ENCODE peak calls at places on chromosomes 2 and 18, in seven cellular contexts. A is neuronal stem cell, C is IMR-90, K is mesendoderm, G is H9, U is H1, M is trophoblast cell. I is an unnamed sample.
A peak's percentile ranks its signal among the peaks of the same experiment; 100 is the strongest.

GRCh38 chr2:1653137-1653789 is 91.1 kb downstream of the PXDN start:
- DNase-seq in A (no peak), C (peak; percentile 98), K (no peak), G (peak; percentile 12), U (no peak), M (peak; percentile 43), I (peak; percentile 36)

GRCh38 chr2:86029873-86030272 is 75.8 kb downstream of the POLR1A start:
- DNase-seq in A (no peak), C (no peak), K (no peak), G (no peak), U (no peak), M (no peak), I (no peak)

GRCh38 chr2:238666543-238666942 is 181.3 kb upstream of the TWIST2 start:
- DNase-seq in A (no peak), C (no peak), K (no peak), G (no peak), U (no peak), M (peak; percentile 34), I (no peak)

GRCh38 chr2:86138736-86139625 is 32.9 kb downstream of the PTCD3 start:
- DNase-seq in A (no peak), C (no peak), K (no peak), G (no peak), U (no peak), M (no peak), I (no peak)

GRCh38 chr2:217289909-217290283 is 430.0 kb upstream of the TNP1 start:
- DNase-seq in A (peak; percentile 32), C (peak; percentile 69), K (peak; percentile 70), G (no peak), U (no peak), M (peak; percentile 18), I (peak; percentile 64)

GRCh38 chr18:2657043-2657512 is 1.6 kb downstream of the SMCHD1 start:
- DNase-seq in A (no peak), C (no peak), K (no peak), G (no peak), U (no peak), M (no peak), I (no peak)

GRCh38 chr2:102915128-102915527 is 153.3 kb downstream of the TMEM182 start:
- DNase-seq in A (no peak), C (peak; percentile 45), K (peak; percentile 24), G (no peak), U (no peak), M (peak; percentile 83), I (no peak)

GRCh38 chr2:128395640-128396499 is 77.2 kb upstream of the HS6ST1 start:
- DNase-seq in A (no peak), C (peak; percentile 10), K (no peak), G (no peak), U (no peak), M (peak; percentile 56), I (peak; percentile 11)

GRCh38 chr18:7630731-7631442 is 63.8 kb downstream of the PTPRM start:
- DNase-seq in A (no peak), C (no peak), K (peak; percentile 46), G (no peak), U (no peak), M (no peak), I (no peak)

GRCh38 chr2:159742846-159743245 is 30.5 kb downstream of the MARCHF7 start:
- DNase-seq in A (no peak), C (no peak), K (no peak), G (no peak), U (no peak), M (no peak), I (no peak)

GRCh38 chr2:239277401-239278085 is 123.3 kb downstream of the HDAC4 start:
- DNase-seq in A (no peak), C (no peak), K (no peak), G (peak; percentile 21), U (no peak), M (no peak), I (no peak)

GRCh38 chr18:45102863-45103262 is 422.2 kb downstream of the SETBP1 start:
- DNase-seq in A (no peak), C (no peak), K (peak; percentile 26), G (peak; percentile 29), U (no peak), M (no peak), I (no peak)

GRCh38 chr2:181058378-181059269 is 78.2 kb downstream of the UBE2E3 start:
- DNase-seq in A (peak; percentile 15), C (peak; percentile 29), K (peak; percentile 65), G (peak; percentile 31), U (no peak), M (peak; percentile 74), I (no peak)

GRCh38 chr18:67525328-67526110 is 9.0 kb upstream of the DSEL start:
- DNase-seq in A (peak; percentile 39), C (peak; percentile 99), K (peak; percentile 90), G (no peak), U (no peak), M (peak; percentile 94), I (peak; percentile 90)

GRCh38 chr2:230582851-230583283 is 129.8 kb upstream of the CAB39 start:
- DNase-seq in A (no peak), C (peak; percentile 21), K (no peak), G (no peak), U (no peak), M (peak; percentile 41), I (no peak)

GRCh38 chr2:106990307-106990706 is 104.3 kb upstream of the ST6GAL2 start:
- DNase-seq in A (no peak), C (peak; percentile 59), K (no peak), G (no peak), U (no peak), M (no peak), I (peak; percentile 85)

GRCh38 chr2:115574667-115575066 is 1132.2 kb downstream of the DPP10 start:
- DNase-seq in A (no peak), C (no peak), K (no peak), G (no peak), U (no peak), M (no peak), I (no peak)

DNA sequence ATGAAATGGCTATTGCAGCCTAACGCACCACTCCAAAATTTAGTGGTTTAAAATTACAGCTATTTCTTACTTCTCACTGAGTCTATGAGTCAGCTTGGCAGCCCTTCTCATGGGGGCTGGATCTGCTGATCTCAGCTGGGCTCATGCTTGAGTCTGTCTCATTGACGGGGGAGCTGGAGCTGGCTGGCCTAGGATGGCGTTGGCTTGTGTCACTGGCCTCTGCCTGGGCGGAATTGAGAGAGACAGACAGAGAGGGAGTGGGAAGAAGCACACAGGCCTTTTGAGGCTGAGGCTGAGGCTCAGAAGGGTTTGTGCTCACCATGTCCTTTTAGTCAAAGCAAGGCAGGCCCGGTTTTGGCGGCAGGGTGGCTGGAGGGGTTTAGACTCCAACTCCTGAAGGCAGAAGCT is 412.1 kb upstream of the MYT1L start:
- DNase-seq in A (no peak), C (peak; percentile 1), K (peak; percentile 7), G (no peak), U (no peak), M (no peak), I (no peak)
- H3K18ac ChIP-seq in A (no peak overlapping the region), C (no peak overlapping the region), K (no peak overlapping the region), G (no peak overlapping the region), U (no peak overlapping the region), M (no peak overlapping the region), I (no peak overlapping the region)

GRCh38 chr2:240507778-240508251 is 50.0 kb downstream of the ANKMY1 start:
- DNase-seq in A (no peak), C (no peak), K (no peak), G (peak; percentile 12), U (no peak), M (no peak), I (no peak)
- H2BK120ac ChIP-seq in A (no peak overlapping the region), C (no peak overlapping the region), K (no peak overlapping the region), G (no peak overlapping the region), U (no peak overlapping the region), M (no peak overlapping the region), I (no peak overlapping the region)

GRCh38 chr2:44772670-44773378 is 168.7 kb upstream of the SIX3 start:
- DNase-seq in A (no peak), C (no peak), K (no peak), G (no peak), U (no peak), M (no peak), I (no peak)
- H3K18ac ChIP-seq in A (no peak overlapping the region), C (no peak overlapping the region), K (no peak overlapping the region), G (no peak overlapping the region), U (no peak overlapping the region), M (no peak overlapping the region), I (no peak overlapping the region)

GRCh38 chr2:200784215-200784614 is 27.5 kb upstream of the BZW1 start:
- DNase-seq in A (no peak), C (no peak), K (no peak), G (no peak), U (no peak), M (no peak), I (no peak)
- H2BK120ac ChIP-seq in A (no peak overlapping the region), C (peak overlapping the region; percentile 65), K (no peak overlapping the region), G (no peak overlapping the region), U (no peak overlapping the region), M (no peak overlapping the region), I (no peak overlapping the region)